ENCODE peak calls at places on chromosomes 6 and 20, in eight cellular contexts. E is PC-3; D is neural progenitor cell; U is substantia nigra; F is COR-L47; X is mesothelial cell of epicardium; S is fibroblast of mammary gland; I is activated T-helper 9 cell treated with anti-CD3 and anti-CD28 coated beads, Interleukin-2, amount 50 U/mL, for 16 hours. Y is an unnamed sample.

GRCh38 chr6:78771619-78772018 is 95.7 kb upstream of the IRAK1BP1 start:
- DNase-seq in E (no peak), D (no peak), U (no peak), F (no peak), X (no peak), S (no peak), I (no peak), Y (no peak)

GRCh38 chr6:108194503-108194902 is 28.7 kb downstream of the NR2E1 start:
- DNase-seq in E (no peak), D (no peak), U (no peak), F (no peak), X (no peak), S (no peak), I (no peak), Y (no peak)

GRCh38 chr20:25044261-25044560 is 13.7 kb downstream of the ACSS1 start:
- DNase-seq in E (no peak), D (no peak), U (no peak), F (no peak), X (peak; percentile 5), S (no peak), I (no peak), Y (no peak)

GRCh38 chr20:4444404-4444803 is 277.3 kb upstream of the PRND start:
- DNase-seq in E (peak; percentile 30), D (no peak), U (no peak), F (no peak), X (no peak), S (peak; percentile 36), I (no peak), Y (peak; percentile 71)

GRCh38 chr20:53805895-53806384 is 212.3 kb upstream of the ZNF217 start:
- DNase-seq in E (peak; percentile 100), D (no peak), U (no peak), F (no peak), X (no peak), S (peak; percentile 64), I (no peak), Y (peak; percentile 63)

GRCh38 chr6:37496951-37497885 is 2.5 kb downstream of the CCDC167 start:
- DNase-seq in E (no peak), D (no peak), U (no peak), F (no peak), X (no peak), S (no peak), I (no peak), Y (no peak)

GRCh38 chr20:63706027-63706695 is 1.6 kb downstream of the ARFRP1 start:
- DNase-seq in E (no peak), D (no peak), U (no peak), F (no peak), X (no peak), S (no peak), I (no peak), Y (no peak)

GRCh38 chr6:111731404-111732195 is 125.9 kb upstream of the TRAF3IP2 start:
- DNase-seq in E (no peak), D (peak; percentile 81), U (no peak), F (no peak), X (no peak), S (no peak), I (no peak), Y (no peak)

GRCh38 chr6:33178755-33179475 is 13.4 kb downstream of the COL11A2 start:
- DNase-seq in E (no peak), D (no peak), U (no peak), F (no peak), X (no peak), S (no peak), I (no peak), Y (no peak)

GRCh38 chr20:31560900-31561598 is 44.0 kb upstream of the ID1 start:
- DNase-seq in E (peak; percentile 96), D (no peak), U (no peak), F (no peak), X (no peak), S (peak; percentile 98), I (no peak), Y (peak; percentile 98)

GRCh38 chr20:57391439-57392129 is 388 bp downstream of the RBM38 start:
- DNase-seq in E (peak; percentile 34), D (peak; percentile 54), U (no peak), F (peak; percentile 26), X (peak; percentile 26), S (no peak), I (no peak), Y (peak; percentile 22)

GRCh38 chr20:48319943-48320584 is 507.7 kb downstream of the PREX1 start:
- DNase-seq in E (no peak), D (no peak), U (no peak), F (no peak), X (no peak), S (no peak), I (no peak), Y (no peak)

GRCh38 chr6:35713006-35713405 is 23.8 kb upstream of the ARMC12 start:
- DNase-seq in E (no peak), D (no peak), U (no peak), F (no peak), X (no peak), S (no peak), I (no peak), Y (no peak)

GRCh38 chr20:61099786-61100185 is 152.3 kb upstream of the CDH4 start:
- DNase-seq in E (no peak), D (no peak), U (no peak), F (no peak), X (no peak), S (no peak), I (no peak), Y (no peak)

GRCh38 chr20:16701296-16701695 is 28.5 kb upstream of the SNRPB2 start:
- DNase-seq in E (peak; percentile 58), D (peak; percentile 18), U (no peak), F (no peak), X (no peak), S (peak; percentile 5), I (no peak), Y (no peak)

GRCh38 chr6:17045581-17046322 is 56.1 kb upstream of the STMND1 start:
- DNase-seq in E (peak; percentile 9), D (no peak), U (no peak), F (no peak), X (no peak), S (peak; percentile 52), I (no peak), Y (peak; percentile 17)

GRCh38 chr6:15081437-15081836 is 164.4 kb upstream of the JARID2 start:
- DNase-seq in E (no peak), D (no peak), U (no peak), F (no peak), X (no peak), S (no peak), I (no peak), Y (no peak)

GRCh38 chr6:978937-979685 is 286.2 kb upstream of the EXOC2 start:
- DNase-seq in E (no peak), D (no peak), U (no peak), F (no peak), X (no peak), S (no peak), I (no peak), Y (no peak)

GRCh38 chr20:19304389-19304788 is 91.9 kb downstream of the SLC24A3 start:
- DNase-seq in E (no peak), D (no peak), U (no peak), F (no peak), X (no peak), S (no peak), I (no peak), Y (no peak)

GRCh38 chr6:163745566-163746400 is 331.3 kb downstream of the QKI start:
- DNase-seq in E (peak; percentile 39), D (peak; percentile 20), U (no peak), F (no peak), X (no peak), S (peak; percentile 90), I (no peak), Y (peak; percentile 98)

GRCh38 chr6:89368107-89368506 is 15.6 kb upstream of the UBE2J1 start:
- DNase-seq in E (peak; percentile 66), D (peak; percentile 81), U (no peak), F (peak; percentile 41), X (no peak), S (peak; percentile 62), I (peak; percentile 10), Y (peak; percentile 51)

GRCh38 chr20:43829951-43830690 is 84.5 kb upstream of the TOX2 start:
- DNase-seq in E (no peak), D (no peak), U (no peak), F (no peak), X (no peak), S (no peak), I (no peak), Y (no peak)

GRCh38 chr20:36030143-36030542 is 61.8 kb downstream of the CNBD2 start:
- DNase-seq in E (no peak), D (no peak), U (no peak), F (no peak), X (no peak), S (peak; percentile 17), I (no peak), Y (no peak)